ENCODE peak calls at places on chromosomes 1 and 21, in nine cellular contexts. Q is cardiac muscle cell, R is GM23248, P is fibroblast of lung, D is SK-N-SH, S is pancreas, V is esophagus muscularis mucosa, H is transverse colon, F is HCT116. J is an unnamed sample.

GRCh38 chr1:158028956-158029355 is 35.5 kb downstream of the KIRREL1 start:
- DNase-seq in Q (no peak), R (peak), P (no peak), D (no peak), S (no peak), V (no peak), H (no peak), F (no peak), J (no peak)

GRCh38 chr21:44732956-44733355 is 21.6 kb upstream of the TSPEAR start:
- DNase-seq in Q (no peak), R (no peak), P (no peak), D (no peak), S (no peak), V (no peak), H (no peak), F (no peak), J (no peak)

GRCh38 chr1:183039985-183040447 is 16.8 kb downstream of the LAMC1 start:
- DNase-seq in Q (no peak), R (peak), P (peak), D (no peak), S (no peak), V (no peak), H (no peak), F (no peak), J (no peak)

GRCh38 chr1:60114735-60115318 is 41.3 kb upstream of the C1orf87 start:
- DNase-seq in Q (no peak), R (no peak), P (no peak), D (no peak), S (no peak), V (no peak), H (no peak), F (no peak), J (no peak)

GRCh38 chr1:56287736-56288135 is 291.6 kb downstream of the PLPP3 start:
- DNase-seq in Q (no peak), R (no peak), P (no peak), D (no peak), S (no peak), V (no peak), H (no peak), F (no peak), J (no peak)

GRCh38 chr1:237366667-237367066 is 324.7 kb downstream of the RYR2 start:
- DNase-seq in Q (no peak), R (no peak), P (no peak), D (no peak), S (no peak), V (no peak), H (no peak), F (no peak), J (no peak)

GRCh38 chr1:235917267-235917811 is 50.6 kb upstream of the LYST start:
- DNase-seq in Q (no peak), R (peak), P (peak), D (peak), S (peak), V (peak), H (peak), F (peak), J (peak)

GRCh38 chr1:93827128-93827527 is 51.9 kb downstream of the DNTTIP2 start:
- DNase-seq in Q (no peak), R (peak), P (no peak), D (peak), S (no peak), V (no peak), H (no peak), F (no peak), J (no peak)

GRCh38 chr1:115546846-115547245 is 94.9 kb upstream of the VANGL1 start:
- DNase-seq in Q (no peak), R (no peak), P (no peak), D (no peak), S (no peak), V (no peak), H (no peak), F (no peak), J (no peak)

GRCh38 chr1:74422379-74423155 is 89.8 kb downstream of the LRRC53 start:
- DNase-seq in Q (peak), R (no peak), P (no peak), D (no peak), S (no peak), V (no peak), H (no peak), F (no peak), J (no peak)

GRCh38 chr21:33155457-33155856 is 74.3 kb upstream of the IFNAR2 start:
- DNase-seq in Q (no peak), R (no peak), P (no peak), D (no peak), S (no peak), V (no peak), H (no peak), F (no peak), J (no peak)

GRCh38 chr1:116373451-116374339 is 651 bp downstream of the ATP1A1 start:
- DNase-seq in Q (peak), R (peak), P (peak), D (peak), S (peak), V (no peak), H (peak), F (no peak), J (peak)

GRCh38 chr1:214983126-214983869 is 99.2 kb upstream of the KCNK2 start:
- DNase-seq in Q (no peak), R (peak), P (peak), D (no peak), S (no peak), V (no peak), H (no peak), F (no peak), J (no peak)

GRCh38 chr1:90716243-90716551 is 905 bp downstream of the BARHL2 start:
- DNase-seq in Q (no peak), R (no peak), P (no peak), D (no peak), S (no peak), V (no peak), H (no peak), F (no peak), J (no peak)

GRCh38 chr1:203629509-203630082 is 3.0 kb downstream of the ATP2B4 start:
- DNase-seq in Q (peak), R (peak), P (peak), D (no peak), S (peak), V (no peak), H (peak), F (no peak), J (peak)

GRCh38 chr1:110474444-110474843 is 23.5 kb downstream of the PROK1 start:
- DNase-seq in Q (no peak), R (no peak), P (no peak), D (no peak), S (no peak), V (no peak), H (no peak), F (no peak), J (no peak)

GRCh38 chr1:199123615-199124014 is 484.8 kb downstream of the PTPRC start:
- DNase-seq in Q (no peak), R (peak), P (peak), D (no peak), S (no peak), V (no peak), H (no peak), F (no peak), J (no peak)

GRCh38 chr1:172697463-172698100 is 38.7 kb downstream of the FASLG start:
- DNase-seq in Q (no peak), R (no peak), P (no peak), D (no peak), S (no peak), V (no peak), H (no peak), F (no peak), J (no peak)

GRCh38 chr21:46183910-46184624 is at the start of gene SPATC1L:
- DNase-seq in Q (peak), R (peak), P (peak), D (peak), S (peak), V (peak), H (peak), F (no peak), J (no peak)

GRCh38 chr1:241156231-241156965 is 200.6 kb downstream of the RGS7 start:
- DNase-seq in Q (no peak), R (peak), P (peak), D (no peak), S (peak), V (no peak), H (peak), F (no peak), J (no peak)

GRCh38 chr1:115063238-115063901 is 25.9 kb downstream of the TSPAN2 start:
- DNase-seq in Q (no peak), R (no peak), P (no peak), D (no peak), S (no peak), V (no peak), H (no peak), F (no peak), J (no peak)

GRCh38 chr1:228282329-228283042 is 74.6 kb downstream of the OBSCN start:
- DNase-seq in Q (no peak), R (peak), P (peak), D (no peak), S (no peak), V (no peak), H (peak), F (no peak), J (no peak)

GRCh38 chr1:243482237-243483022 is 226.6 kb downstream of the SDCCAG8 start:
- DNase-seq in Q (no peak), R (peak), P (peak), D (peak), S (no peak), V (no peak), H (no peak), F (no peak), J (no peak)

GRCh38 chr1:1182491-1183220 is 9.0 kb downstream of the TTLL10 start:
- DNase-seq in Q (no peak), R (no peak), P (no peak), D (peak), S (no peak), V (no peak), H (peak), F (no peak), J (no peak)

GRCh38 chr1:211908951-211909350 is 78.4 kb upstream of the LPGAT1 start:
- DNase-seq in Q (no peak), R (no peak), P (no peak), D (no peak), S (no peak), V (no peak), H (no peak), F (no peak), J (no peak)

GRCh38 chr1:26275580-26276431 is 4.1 kb upstream of the SH3BGRL3 start:
- DNase-seq in Q (peak), R (peak), P (peak), D (peak), S (peak), V (peak), H (peak), F (peak), J (peak)

GRCh38 chr1:9719978-9720722 is 68.6 kb downstream of the PIK3CD start:
- DNase-seq in Q (no peak), R (no peak), P (no peak), D (no peak), S (no peak), V (no peak), H (no peak), F (no peak), J (no peak)

GRCh38 chr1:246658567-246658966 is 65.6 kb upstream of the SCCPDH start:
- DNase-seq in Q (no peak), R (no peak), P (no peak), D (no peak), S (no peak), V (no peak), H (no peak), F (no peak), J (peak)
- H3K27ac ChIP-seq in Q (no peak), R (no peak), P (no peak), D (no peak), S (no peak), V (no peak), H (no peak), F (no peak), J (no peak)

DNA sequence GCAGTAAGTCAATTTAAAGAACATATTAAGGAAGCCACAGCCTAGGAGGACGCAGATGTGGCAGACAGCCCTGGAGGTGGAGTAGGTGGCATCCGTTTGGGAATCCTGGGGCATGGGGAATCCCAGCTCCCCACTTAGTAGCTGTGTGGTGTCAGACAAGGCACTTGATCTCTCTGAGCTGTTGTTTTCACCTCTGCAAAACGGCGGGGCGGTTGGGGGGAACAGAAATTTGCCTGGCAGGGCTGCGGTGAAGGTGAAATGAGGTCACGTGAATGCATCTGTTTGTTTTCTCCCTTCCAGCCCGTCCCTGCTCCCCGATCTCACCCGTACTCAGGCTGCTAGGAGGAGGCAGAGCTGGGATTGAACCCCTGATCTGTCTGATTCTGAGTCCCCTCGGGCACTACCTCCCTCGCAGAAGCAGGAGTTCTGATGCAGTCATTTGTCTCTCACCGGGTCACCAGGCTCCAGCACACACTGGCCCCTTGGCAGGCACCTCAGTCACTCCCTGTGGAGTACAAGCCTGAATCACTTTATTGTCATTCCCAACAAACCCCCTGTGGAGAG is 2.2 kb upstream of the LAPTM5 start:
- DNase-seq in Q (no peak), R (no peak), P (no peak), D (no peak), S (no peak), V (no peak), H (peak), F (no peak), J (no peak)
- H3K27ac ChIP-seq in Q (no peak), R (no peak), P (no peak), D (no peak), S (no peak), V (no peak), H (peak), F (no peak), J (peak)

DNA sequence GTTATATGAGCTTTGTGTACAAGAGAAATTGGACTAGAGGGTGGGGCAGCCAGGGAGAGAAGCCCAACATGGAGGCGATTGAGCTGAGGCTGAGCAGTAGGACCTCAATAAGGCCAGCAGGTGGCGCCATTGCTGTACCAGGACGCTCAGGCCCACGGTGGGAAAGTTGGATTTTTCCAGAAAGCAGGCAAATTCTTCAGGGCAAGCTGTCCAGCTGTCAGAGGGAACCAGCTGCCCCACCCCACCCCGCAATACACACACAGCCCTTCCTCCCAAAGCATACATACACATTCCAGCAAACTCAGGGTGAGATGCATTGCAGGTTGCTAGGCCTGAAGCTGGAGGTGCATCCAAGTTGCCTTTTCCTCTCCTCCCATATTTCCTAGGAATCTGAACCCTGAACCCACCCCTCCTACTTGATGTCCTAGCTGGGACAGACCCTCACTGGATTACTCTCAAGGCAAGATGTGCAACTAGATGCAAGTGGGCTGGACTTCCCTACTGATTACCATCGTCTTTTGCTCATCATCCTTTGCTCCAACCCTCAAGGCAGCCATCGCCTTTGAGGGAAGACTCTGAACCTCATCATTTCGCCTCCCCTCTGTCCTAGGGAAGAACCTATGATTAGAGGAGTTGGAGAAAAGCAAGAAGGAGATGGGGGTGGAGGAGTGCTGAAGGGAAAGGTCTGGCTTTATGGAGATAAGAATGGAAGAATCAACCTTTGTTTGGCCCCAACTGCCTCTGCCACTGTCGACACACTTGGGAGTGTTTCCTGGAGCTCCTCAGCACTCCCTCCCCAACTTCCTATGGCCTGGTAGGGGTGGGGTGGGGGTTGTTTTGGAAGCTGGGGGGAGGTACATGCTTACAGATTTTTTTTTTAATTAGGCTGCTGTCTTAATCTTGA is 25.5 kb downstream of the CD34 start:
- DNase-seq in Q (peak), R (peak), P (peak), D (peak), S (peak), V (peak), H (peak), F (peak), J (peak)
- H3K27ac ChIP-seq in Q (no peak), R (no peak), P (no peak), D (no peak), S (no peak), V (peak), H (peak), F (no peak), J (peak)

DNA sequence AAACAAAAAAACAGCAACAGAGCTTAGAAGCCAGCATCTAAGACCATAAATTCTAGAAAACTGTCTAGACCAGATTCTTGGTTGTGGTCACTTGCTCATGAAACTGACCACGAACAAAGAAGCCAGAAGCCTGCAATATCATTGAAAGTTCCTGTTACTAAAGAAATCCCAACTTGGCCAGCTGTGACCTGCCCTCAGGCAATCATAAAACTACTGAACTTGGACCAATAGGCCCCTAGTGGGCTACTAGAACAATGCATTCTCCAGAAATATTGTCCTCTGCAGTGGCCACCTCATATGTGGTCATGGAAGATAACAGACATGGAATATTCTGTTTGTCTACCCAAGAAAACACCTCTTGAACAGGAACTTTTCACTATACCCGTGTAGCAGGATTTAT is 87.7 kb downstream of the SPATA17 start:
- DNase-seq in Q (no peak), R (peak), P (no peak), D (no peak), S (no peak), V (no peak), H (no peak), F (peak), J (no peak)
- H3K27ac ChIP-seq in Q (no peak), R (no peak), P (no peak), D (no peak), S (no peak), V (no peak), H (no peak), F (no peak), J (no peak)

DNA sequence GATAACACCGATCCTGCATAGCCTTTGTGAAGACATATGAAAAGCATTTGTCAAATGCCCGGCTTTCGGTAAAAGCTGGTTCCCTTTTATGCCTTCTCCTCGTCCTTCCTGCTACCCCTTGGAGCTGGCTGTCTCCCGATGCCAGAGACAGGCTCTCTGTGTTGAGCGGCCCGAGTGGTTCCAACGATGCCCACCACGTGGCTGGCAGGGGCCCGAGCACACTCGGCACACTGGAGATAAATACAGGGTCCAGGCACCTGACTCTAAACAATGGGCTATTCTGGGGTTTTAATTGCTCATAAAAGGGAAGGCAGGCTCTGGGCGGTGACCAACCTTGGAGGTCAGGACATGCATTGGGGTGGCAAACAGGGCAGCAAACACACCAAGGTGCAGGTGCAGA is 207.1 kb downstream of the HIVEP3 start:
- DNase-seq in Q (no peak), R (no peak), P (no peak), D (no peak), S (no peak), V (no peak), H (no peak), F (no peak), J (no peak)
- H3K27ac ChIP-seq in Q (no peak), R (no peak), P (no peak), D (no peak), S (no peak), V (no peak), H (no peak), F (no peak), J (no peak)

DNA sequence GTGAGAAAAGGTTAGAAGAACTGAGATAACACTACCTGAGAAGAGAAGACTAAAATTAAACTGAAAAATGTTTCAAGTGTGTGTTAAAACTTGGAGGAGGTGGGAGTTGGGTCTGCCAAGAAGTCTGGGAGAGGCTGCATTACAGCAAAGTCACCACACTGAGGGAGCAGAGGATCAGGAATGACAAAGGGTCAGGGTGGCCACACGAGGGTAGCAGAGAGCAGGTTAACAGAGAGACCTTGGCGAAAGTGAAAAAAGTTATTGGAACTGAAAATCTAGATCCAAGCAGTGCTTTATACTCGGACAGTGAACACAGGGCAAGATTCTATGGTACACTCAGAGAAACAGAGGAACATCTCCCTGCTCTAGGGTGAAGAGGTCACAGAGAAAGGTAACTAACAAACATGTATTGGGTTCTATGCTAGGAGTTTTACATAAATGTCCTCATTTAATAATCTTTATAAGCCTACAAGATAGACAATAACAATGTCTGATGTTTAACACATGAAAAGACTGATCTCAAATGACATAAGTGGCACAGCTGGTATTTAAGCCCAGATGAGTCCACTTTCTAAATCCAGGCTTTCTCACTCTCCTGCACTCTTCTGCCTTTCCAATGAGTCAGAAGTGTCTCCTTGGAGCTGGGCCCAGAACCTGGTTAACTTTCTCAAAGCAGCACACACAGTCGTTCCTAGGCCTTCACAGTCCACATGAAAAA is 10.3 kb upstream of the CADM3 start:
- DNase-seq in Q (peak), R (peak), P (peak), D (peak), S (peak), V (no peak), H (peak), F (peak), J (peak)
- H3K27ac ChIP-seq in Q (no peak), R (peak), P (no peak), D (peak), S (no peak), V (peak), H (no peak), F (no peak), J (no peak)

GRCh38 chr21:35204850-35205564 is 155.9 kb upstream of the RUNX1 start:
- DNase-seq in Q (no peak), R (peak), P (peak), D (no peak), S (peak), V (no peak), H (peak), F (no peak), J (peak)
- H3K27ac ChIP-seq in Q (no peak), R (peak), P (peak), D (peak), S (peak), V (peak), H (peak), F (no peak), J (no peak)